ENCODE peak calls at places on chromosomes 6 and 20, in four cellular contexts. X is WTC11, T is NCI-H187 treated with DMSO at 0.1 percent for 48 hours, S is fibroblast of mammary gland. G is an unnamed sample.

GRCh38 chr20:11091496-11091895 is 417.7 kb upstream of the JAG1 start:
- DNase-seq in T (no peak), S (no peak), X (no peak), G (no peak)

GRCh38 chr6:79617521-79617941 is 13.6 kb upstream of the SH3BGRL2 start:
- DNase-seq in T (no peak), S (no peak), X (no peak), G (no peak)

GRCh38 chr6:161798844-161799394 is 525.1 kb upstream of the AGPAT4 start:
- DNase-seq in S (no peak), T (no peak), X (no peak), G (no peak)

GRCh38 chr6:160297310-160297709 is 38.7 kb upstream of the SLC22A2 start:
- DNase-seq in T (no peak), X (peak; percentile 54), S (no peak), G (no peak)

GRCh38 chr6:77037439-77037838 is 425.9 kb downstream of the HTR1B start:
- DNase-seq in X (no peak), T (no peak), S (no peak), G (no peak)

GRCh38 chr6:170347091-170347490 is 40.5 kb downstream of the FAM120B start:
- DNase-seq in S (peak; percentile 10), T (no peak), X (no peak), G (no peak)

GRCh38 chr20:47355489-47356219 is 845 bp downstream of the ZMYND8 start:
- DNase-seq in X (no peak), S (no peak), T (no peak), G (no peak)

GRCh38 chr6:43308101-43308989 is at the start of gene CRIP3:
- DNase-seq in T (peak; percentile 32), S (peak; percentile 56), X (peak; percentile 90), G (no peak)

GRCh38 chr6:116467514-116467913 is 6.3 kb downstream of the CALHM6 start:
- DNase-seq in X (no peak), S (no peak), T (no peak), G (no peak)

GRCh38 chr6:34523441-34524206 is 32.5 kb downstream of the SPDEF start:
- DNase-seq in S (no peak), X (peak; percentile 4), T (no peak), G (no peak)

GRCh38 chr6:43219119-43219518 is 10.2 kb downstream of the DNPH1 start:
- DNase-seq in X (no peak), T (no peak), S (no peak), G (no peak)

GRCh38 chr6:18506387-18507017 is 119.4 kb downstream of the RNF144B start:
- DNase-seq in S (peak; percentile 4), X (no peak), T (no peak), G (no peak)

GRCh38 chr6:44133003-44133931 is 5.9 kb downstream of the TMEM63B start:
- DNase-seq in T (peak; percentile 32), X (peak; percentile 50), S (peak; percentile 33), G (no peak)

GRCh38 chr6:53710788-53711187 is 45.2 kb upstream of the KLHL31 start:
- DNase-seq in X (no peak), T (no peak), S (no peak), G (no peak)

GRCh38 chr6:15355683-15356099 is 109.8 kb downstream of the JARID2 start:
- DNase-seq in T (no peak), X (no peak), S (no peak), G (no peak)

GRCh38 chr6:157034433-157035230 is 257.5 kb downstream of the ARID1B start:
- DNase-seq in X (no peak), T (no peak), S (peak; percentile 76), G (no peak)

GRCh38 chr6:127471379-127472255 is 12.4 kb upstream of the KIAA0408 start:
- DNase-seq in X (no peak), T (no peak), S (no peak), G (no peak)

GRCh38 chr6:34561227-34561530 is 5.0 kb upstream of the SPDEF start:
- DNase-seq in X (no peak), S (no peak), T (no peak), G (no peak)